ENCODE peak calls at places on chromosomes 6 and 20, in nine cellular contexts. L is activated CD8-positive, alpha-beta memory T cell treated with anti-CD3 and anti-CD28 coated beads for 48 hours; V is heart left ventricle; P is substantia nigra; G is Peyer's patch; T is KBM-7; C is choroid plexus epithelial cell; X is mucosa of gallbladder; I is NCI-H2171 treated with DMSO at 0.1 percent for 48 hours. F is an unnamed sample.

GRCh38 chr6:133512410-133513016 is 271.4 kb downstream of the EYA4 start:
- DNase-seq in L (no peak), V (peak; percentile 35), P (peak; percentile 46), G (peak; percentile 49), T (peak; percentile 60), C (peak; percentile 82), X (peak; percentile 22), I (peak; percentile 71), F (peak; percentile 70)

GRCh38 chr20:34042286-34042685 is 48.6 kb downstream of the RALY start:
- DNase-seq in L (no peak), V (peak; percentile 37), P (no peak), G (no peak), T (no peak), C (no peak), X (no peak), I (peak; percentile 49), F (no peak)

GRCh38 chr6:25457519-25457918 is 178.3 kb downstream of the CARMIL1 start:
- DNase-seq in L (no peak), V (no peak), P (no peak), G (no peak), T (no peak), C (no peak), X (no peak), I (no peak), F (no peak)

GRCh38 chr20:10414982-10415650 is 18.9 kb downstream of the MKKS start:
- DNase-seq in L (no peak), V (no peak), P (no peak), G (no peak), T (no peak), C (no peak), X (no peak), I (no peak), F (no peak)

GRCh38 chr6:4008324-4009047 is 70.5 kb downstream of the FAM217A start:
- DNase-seq in L (no peak), V (no peak), P (no peak), G (no peak), T (peak; percentile 67), C (peak; percentile 95), X (no peak), I (peak; percentile 85), F (no peak)

GRCh38 chr6:28311139-28311823 is 24.7 kb downstream of the ZSCAN31 start:
- DNase-seq in L (no peak), V (no peak), P (no peak), G (no peak), T (no peak), C (no peak), X (no peak), I (peak; percentile 87), F (no peak)

GRCh38 chr6:2749972-2750600 is 636 bp downstream of the MYLK4 start:
- DNase-seq in L (no peak), V (peak; percentile 43), P (peak; percentile 58), G (peak; percentile 85), T (peak; percentile 80), C (peak; percentile 73), X (peak; percentile 61), I (peak; percentile 39), F (peak; percentile 81)

GRCh38 chr6:5423251-5423650 is 161.9 kb downstream of the FARS2 start:
- DNase-seq in L (no peak), V (no peak), P (no peak), G (no peak), T (no peak), C (no peak), X (no peak), I (peak; percentile 66), F (no peak)

GRCh38 chr20:58626076-58626475 is 25.0 kb upstream of the STX16 start:
- DNase-seq in L (no peak), V (no peak), P (no peak), G (no peak), T (no peak), C (no peak), X (no peak), I (no peak), F (no peak)

F was measured in sciatic nerve.